ENCODE peak calls at places on chromosomes 6 and 20, in four cellular contexts. I, Q, F and V are unnamed samples.

GRCh38 chr6:41732601-41733348 is 2.6 kb downstream of the TFEB start:
- DNase-seq in I (no peak), Q (no peak), F (no peak), V (no peak)

GRCh38 chr6:53320964-53321363 is 27.8 kb downstream of the ELOVL5 start:
- DNase-seq in F (no peak), Q (peak), I (no peak), V (no peak)

GRCh38 chr6:147986891-147987290 is 355.7 kb upstream of the SASH1 start:
- DNase-seq in I (no peak), Q (no peak), F (no peak), V (no peak)

GRCh38 chr6:138278326-138278725 is 60.0 kb upstream of the PBOV1 start:
- DNase-seq in F (no peak), Q (peak), I (no peak), V (no peak)

GRCh38 chr6:24991748-24992467 is 56.1 kb upstream of the RIPOR2 start:
- DNase-seq in I (peak), F (no peak), Q (peak), V (peak)

GRCh38 chr20:22207280-22207679 is 377.1 kb downstream of the FOXA2 start:
- DNase-seq in F (no peak), I (peak), Q (no peak), V (no peak)

GRCh38 chr20:1671891-1672669 is 14.5 kb upstream of the SIRPG start:
- DNase-seq in I (no peak), Q (no peak), F (no peak), V (no peak)

GRCh38 chr6:148104131-148104530 is 238.5 kb upstream of the SASH1 start:
- DNase-seq in Q (peak), I (no peak), F (no peak), V (no peak)

GRCh38 chr6:150471276-150471675 is 102.5 kb downstream of the IYD start:
- DNase-seq in I (no peak), F (no peak), Q (no peak), V (no peak)

DNA sequence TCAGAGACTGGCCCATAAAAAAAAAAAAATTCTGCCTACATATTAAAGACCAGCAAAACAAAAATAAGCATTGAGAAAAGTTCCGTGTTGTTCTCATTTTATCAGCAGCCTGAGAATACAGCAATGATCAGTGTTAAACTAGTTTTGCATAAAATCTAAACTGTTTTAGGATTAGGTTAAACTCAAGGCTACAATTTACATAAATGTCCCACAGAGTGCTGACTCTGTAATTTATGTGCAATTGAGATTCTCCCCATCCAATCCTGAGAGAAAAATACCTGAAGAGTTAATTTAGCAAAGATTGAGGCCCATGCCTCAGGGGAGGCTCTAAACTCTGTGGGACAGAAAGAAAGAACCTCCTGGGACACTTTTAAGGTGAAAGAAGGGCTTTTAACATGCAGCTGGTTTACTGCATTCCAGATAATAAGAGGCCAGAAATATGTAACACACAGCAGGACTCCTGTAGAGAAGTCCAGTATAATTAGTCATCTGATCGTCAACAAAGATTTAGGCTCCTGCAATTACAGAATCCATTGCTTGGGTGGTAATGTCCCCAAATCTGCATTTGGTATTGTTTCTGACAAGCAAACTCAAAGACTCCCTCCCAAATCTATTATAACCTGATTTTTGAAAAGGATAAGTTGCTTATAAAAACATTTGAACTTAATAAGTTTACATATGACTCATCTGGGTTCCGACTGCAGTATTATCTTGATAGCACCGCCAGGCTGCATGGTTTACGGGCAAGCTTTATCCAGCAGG is 397.1 kb upstream of the ARID1B start:
- DNase-seq in F (no peak), Q (no peak), I (no peak), V (peak)
- TF ChIP-seq FOSL1 in F (no peak), Q (no peak), I (peak), V (peak)

GRCh38 chr20:49742948-49743347 is 29.3 kb upstream of the B4GALT5 start:
- DNase-seq in I (no peak), Q (no peak), F (no peak), V (no peak)

GRCh38 chr20:49740807-49741206 is 27.1 kb upstream of the B4GALT5 start:
- DNase-seq in Q (no peak), I (no peak), F (no peak), V (no peak)

GRCh38 chr20:49741940-49742339 is 28.3 kb upstream of the B4GALT5 start:
- DNase-seq in Q (no peak), I (no peak), F (no peak), V (no peak)

GRCh38 chr20:49737260-49737659 is 23.6 kb upstream of the B4GALT5 start:
- DNase-seq in F (no peak), I (no peak), Q (no peak), V (no peak)

DNA sequence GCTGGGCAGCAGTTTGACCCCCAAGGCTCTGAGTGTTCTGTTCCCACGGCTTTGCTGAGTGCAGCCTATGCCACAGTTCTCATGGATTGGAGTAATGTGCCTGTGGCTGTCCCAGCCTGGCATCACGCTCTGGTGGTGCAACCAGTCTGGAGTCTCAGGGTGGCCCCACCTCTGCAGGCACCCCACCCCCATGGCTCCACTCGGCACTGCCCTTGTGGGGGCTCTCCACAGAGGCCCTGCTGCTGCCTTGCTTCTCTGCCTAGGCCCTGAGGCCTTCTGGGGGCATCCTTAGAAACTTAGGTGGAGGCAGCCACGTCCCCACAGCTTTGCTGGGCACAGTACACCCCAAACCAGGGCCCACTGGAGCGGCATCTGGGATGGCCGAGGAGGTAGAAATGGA is 25.4 kb upstream of the B4GALT5 start:
- DNase-seq in F (no peak), I (no peak), Q (no peak), V (no peak)
- TF ChIP-seq FOSL1 in F (no peak), I (no peak), Q (no peak), V (no peak)

GRCh38 chr6:3333263-3333662 is 74.5 kb downstream of the PSMG4 start:
- DNase-seq in F (no peak), I (no peak), Q (no peak), V (no peak)
- TF ChIP-seq FOSL1 in F (no peak), I (no peak), Q (no peak), V (no peak)

GRCh38 chr6:151682251-151682650 is 125.2 kb upstream of the ESR1 start:
- DNase-seq in F (no peak), I (no peak), Q (no peak), V (no peak)

GRCh38 chr6:151680846-151681425 is 126.5 kb upstream of the ESR1 start:
- DNase-seq in F (no peak), Q (no peak), I (no peak), V (no peak)

GRCh38 chr6:151682922-151683321 is 124.6 kb upstream of the ESR1 start:
- DNase-seq in I (no peak), F (no peak), Q (peak), V (no peak)

GRCh38 chr6:151681426-151682059 is 125.9 kb upstream of the ESR1 start:
- DNase-seq in Q (peak), I (no peak), F (no peak), V (no peak)

DNA sequence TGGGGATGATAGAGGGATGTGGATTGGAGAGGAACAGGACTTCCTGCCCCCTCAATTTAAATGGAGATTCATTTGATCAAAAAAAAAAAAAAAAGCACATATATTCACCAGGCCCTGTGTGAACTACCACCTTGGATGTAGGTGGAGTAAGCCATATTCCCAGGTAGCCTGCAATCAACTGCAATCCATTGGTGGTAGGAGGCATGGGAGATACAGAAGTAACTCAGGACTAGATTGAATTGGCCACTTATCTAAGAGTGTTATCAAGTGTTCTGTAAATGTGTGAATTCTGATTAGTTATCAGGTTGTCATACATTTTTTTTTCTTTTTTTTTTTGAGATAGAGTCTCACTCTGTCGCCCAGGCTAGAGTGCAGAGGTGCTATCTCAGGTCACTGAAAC is 124.1 kb upstream of the ESR1 start:
- DNase-seq in F (no peak), Q (no peak), I (no peak), V (no peak)
- TF ChIP-seq FOSL1 in F (no peak), Q (no peak), I (no peak), V (no peak)